ENCODE peak calls at places on chromosome 19, in ten cellular contexts. One of them, this sample, is unnamed.

GRCh38 chr19:55355213-55355821 is 798 bp upstream of the COX6B2 start:
- DNase-seq in dermis blood vessel endothelial cell: no peak
- DNase-seq in posterior cingulate gyrus: no peak
- DNase-seq in CD14-positive monocyte: no peak
- DNase-seq in midbrain: no peak
- DNase-seq in CD8-positive, alpha-beta T cell: no peak
- DNase-seq in OCI-M1: no peak
- DNase-seq in HCEC 1CT: no peak
- DNase-seq in Right ventricle myocardium superior: no peak
- DNase-seq in COR-L47: peak
- DNase-seq in this sample: no peak

GRCh38 chr19:46116121-46116520 is 8.4 kb downstream of the IGFL3 start:
- DNase-seq in OCI-M1: no peak
- DNase-seq in CD14-positive monocyte: no peak
- DNase-seq in midbrain: no peak
- DNase-seq in COR-L47: no peak
- DNase-seq in posterior cingulate gyrus: no peak
- DNase-seq in CD8-positive, alpha-beta T cell: no peak
- DNase-seq in dermis blood vessel endothelial cell: no peak
- DNase-seq in HCEC 1CT: no peak
- DNase-seq in Right ventricle myocardium superior: no peak
- DNase-seq in this sample: no peak

GRCh38 chr19:19561946-19562664 is 24.0 kb downstream of the CILP2 start:
- DNase-seq in Right ventricle myocardium superior: no peak
- DNase-seq in CD14-positive monocyte: no peak
- DNase-seq in HCEC 1CT: no peak
- DNase-seq in CD8-positive, alpha-beta T cell: no peak
- DNase-seq in OCI-M1: no peak
- DNase-seq in posterior cingulate gyrus: peak
- DNase-seq in COR-L47: no peak
- DNase-seq in midbrain: no peak
- DNase-seq in dermis blood vessel endothelial cell: no peak
- DNase-seq in this sample: no peak

GRCh38 chr19:43781630-43782310 is 997 bp upstream of the KCNN4 start:
- DNase-seq in CD8-positive, alpha-beta T cell: no peak
- DNase-seq in posterior cingulate gyrus: no peak
- DNase-seq in OCI-M1: no peak
- DNase-seq in COR-L47: no peak
- DNase-seq in midbrain: no peak
- DNase-seq in HCEC 1CT: no peak
- DNase-seq in Right ventricle myocardium superior: no peak
- DNase-seq in CD14-positive monocyte: no peak
- DNase-seq in dermis blood vessel endothelial cell: no peak
- DNase-seq in this sample: no peak

GRCh38 chr19:51798958-51799310 is 4.0 kb downstream of the FPR3 start:
- DNase-seq in OCI-M1: no peak
- DNase-seq in midbrain: no peak
- DNase-seq in HCEC 1CT: no peak
- DNase-seq in CD8-positive, alpha-beta T cell: no peak
- DNase-seq in posterior cingulate gyrus: peak
- DNase-seq in COR-L47: no peak
- DNase-seq in Right ventricle myocardium superior: peak
- DNase-seq in dermis blood vessel endothelial cell: no peak
- DNase-seq in CD14-positive monocyte: peak
- DNase-seq in this sample: no peak

GRCh38 chr19:43984687-43985000 is 656 bp downstream of the ZNF155 start:
- DNase-seq in dermis blood vessel endothelial cell: no peak
- DNase-seq in COR-L47: no peak
- DNase-seq in posterior cingulate gyrus: no peak
- DNase-seq in Right ventricle myocardium superior: peak
- DNase-seq in midbrain: no peak
- DNase-seq in CD8-positive, alpha-beta T cell: no peak
- DNase-seq in HCEC 1CT: no peak
- DNase-seq in OCI-M1: no peak
- DNase-seq in CD14-positive monocyte: no peak
- DNase-seq in this sample: no peak

GRCh38 chr19:55753401-55753800 is 5.5 kb upstream of the RFPL4A start:
- DNase-seq in OCI-M1: no peak
- DNase-seq in Right ventricle myocardium superior: no peak
- DNase-seq in midbrain: no peak
- DNase-seq in posterior cingulate gyrus: no peak
- DNase-seq in CD14-positive monocyte: no peak
- DNase-seq in CD8-positive, alpha-beta T cell: no peak
- DNase-seq in COR-L47: no peak
- DNase-seq in dermis blood vessel endothelial cell: no peak
- DNase-seq in HCEC 1CT: no peak
- DNase-seq in this sample: no peak

GRCh38 chr19:5170329-5170745 is 170.3 kb downstream of the PTPRS start:
- DNase-seq in CD8-positive, alpha-beta T cell: peak
- DNase-seq in CD14-positive monocyte: no peak
- DNase-seq in midbrain: no peak
- DNase-seq in HCEC 1CT: no peak
- DNase-seq in OCI-M1: peak
- DNase-seq in Right ventricle myocardium superior: no peak
- DNase-seq in posterior cingulate gyrus: peak
- DNase-seq in COR-L47: no peak
- DNase-seq in dermis blood vessel endothelial cell: peak
- DNase-seq in this sample: peak

GRCh38 chr19:18446811-18447359 is 9.0 kb upstream of the ISYNA1 start:
- DNase-seq in HCEC 1CT: no peak
- DNase-seq in dermis blood vessel endothelial cell: no peak
- DNase-seq in midbrain: no peak
- DNase-seq in CD8-positive, alpha-beta T cell: no peak
- DNase-seq in COR-L47: no peak
- DNase-seq in posterior cingulate gyrus: no peak
- DNase-seq in CD14-positive monocyte: no peak
- DNase-seq in Right ventricle myocardium superior: no peak
- DNase-seq in OCI-M1: no peak
- DNase-seq in this sample: no peak

GRCh38 chr19:30857388-30857787 is 485.2 kb downstream of the ZNF536 start:
- DNase-seq in midbrain: no peak
- DNase-seq in CD14-positive monocyte: no peak
- DNase-seq in dermis blood vessel endothelial cell: no peak
- DNase-seq in posterior cingulate gyrus: no peak
- DNase-seq in OCI-M1: no peak
- DNase-seq in Right ventricle myocardium superior: no peak
- DNase-seq in COR-L47: no peak
- DNase-seq in CD8-positive, alpha-beta T cell: no peak
- DNase-seq in HCEC 1CT: no peak
- DNase-seq in this sample: no peak

GRCh38 chr19:5988520-5989387 is 10.8 kb upstream of the RANBP3 start:
- DNase-seq in OCI-M1: peak
- DNase-seq in COR-L47: no peak
- DNase-seq in Right ventricle myocardium superior: no peak
- DNase-seq in CD14-positive monocyte: no peak
- DNase-seq in CD8-positive, alpha-beta T cell: no peak
- DNase-seq in dermis blood vessel endothelial cell: no peak
- DNase-seq in midbrain: no peak
- DNase-seq in HCEC 1CT: no peak
- DNase-seq in posterior cingulate gyrus: no peak
- DNase-seq in this sample: no peak

GRCh38 chr19:10408511-10409291 is 5.4 kb upstream of the CDC37 start:
- DNase-seq in dermis blood vessel endothelial cell: no peak
- DNase-seq in OCI-M1: no peak
- DNase-seq in CD8-positive, alpha-beta T cell: peak
- DNase-seq in Right ventricle myocardium superior: peak
- DNase-seq in COR-L47: no peak
- DNase-seq in midbrain: peak
- DNase-seq in posterior cingulate gyrus: peak
- DNase-seq in HCEC 1CT: no peak
- DNase-seq in CD14-positive monocyte: peak
- DNase-seq in this sample: no peak

GRCh38 chr19:10670187-10670586 is 16.0 kb downstream of the ILF3 start:
- DNase-seq in HCEC 1CT: peak
- DNase-seq in dermis blood vessel endothelial cell: no peak
- DNase-seq in midbrain: no peak
- DNase-seq in posterior cingulate gyrus: no peak
- DNase-seq in CD8-positive, alpha-beta T cell: no peak
- DNase-seq in OCI-M1: no peak
- DNase-seq in CD14-positive monocyte: no peak
- DNase-seq in COR-L47: no peak
- DNase-seq in Right ventricle myocardium superior: no peak
- DNase-seq in this sample: no peak

GRCh38 chr19:3710265-3710812 is 2.2 kb downstream of the TJP3 start:
- DNase-seq in CD8-positive, alpha-beta T cell: no peak
- DNase-seq in Right ventricle myocardium superior: peak
- DNase-seq in HCEC 1CT: no peak
- DNase-seq in dermis blood vessel endothelial cell: no peak
- DNase-seq in midbrain: no peak
- DNase-seq in CD14-positive monocyte: peak
- DNase-seq in COR-L47: no peak
- DNase-seq in posterior cingulate gyrus: peak
- DNase-seq in OCI-M1: peak
- DNase-seq in this sample: no peak

GRCh38 chr19:23255700-23256099 is 5.5 kb upstream of the ZNF724 start:
- DNase-seq in midbrain: no peak
- DNase-seq in COR-L47: no peak
- DNase-seq in OCI-M1: no peak
- DNase-seq in CD8-positive, alpha-beta T cell: no peak
- DNase-seq in Right ventricle myocardium superior: no peak
- DNase-seq in CD14-positive monocyte: no peak
- DNase-seq in HCEC 1CT: no peak
- DNase-seq in dermis blood vessel endothelial cell: no peak
- DNase-seq in posterior cingulate gyrus: no peak
- DNase-seq in this sample: no peak

GRCh38 chr19:17488593-17489391 is 18.5 kb downstream of the SLC27A1 start:
- DNase-seq in posterior cingulate gyrus: no peak
- DNase-seq in midbrain: no peak
- DNase-seq in COR-L47: peak
- DNase-seq in CD8-positive, alpha-beta T cell: peak
- DNase-seq in HCEC 1CT: no peak
- DNase-seq in CD14-positive monocyte: peak
- DNase-seq in dermis blood vessel endothelial cell: peak
- DNase-seq in Right ventricle myocardium superior: peak
- DNase-seq in OCI-M1: peak
- DNase-seq in this sample: peak

GRCh38 chr19:51531349-51532315 is at the start of gene SIGLEC6:
- DNase-seq in OCI-M1: peak
- DNase-seq in posterior cingulate gyrus: peak
- DNase-seq in Right ventricle myocardium superior: peak
- DNase-seq in CD14-positive monocyte: peak
- DNase-seq in midbrain: peak
- DNase-seq in CD8-positive, alpha-beta T cell: no peak
- DNase-seq in dermis blood vessel endothelial cell: no peak
- DNase-seq in COR-L47: no peak
- DNase-seq in HCEC 1CT: no peak
- DNase-seq in this sample: no peak

GRCh38 chr19:47272448-47273312 is 2.0 kb upstream of the INAFM1 start:
- DNase-seq in posterior cingulate gyrus: no peak
- DNase-seq in CD14-positive monocyte: no peak
- DNase-seq in HCEC 1CT: peak
- DNase-seq in OCI-M1: peak
- DNase-seq in midbrain: peak
- DNase-seq in dermis blood vessel endothelial cell: no peak
- DNase-seq in CD8-positive, alpha-beta T cell: no peak
- DNase-seq in COR-L47: no peak
- DNase-seq in Right ventricle myocardium superior: peak
- DNase-seq in this sample: no peak

GRCh38 chr19:49210108-49210900 is 52.7 kb downstream of the TRPM4 start:
- DNase-seq in HCEC 1CT: no peak
- DNase-seq in CD14-positive monocyte: peak
- DNase-seq in midbrain: no peak
- DNase-seq in OCI-M1: no peak
- DNase-seq in COR-L47: no peak
- DNase-seq in posterior cingulate gyrus: peak
- DNase-seq in Right ventricle myocardium superior: peak
- DNase-seq in dermis blood vessel endothelial cell: no peak
- DNase-seq in CD8-positive, alpha-beta T cell: peak
- DNase-seq in this sample: no peak

GRCh38 chr19:18895038-18895827 is 725 bp downstream of the CERS1 start:
- DNase-seq in COR-L47: peak
- DNase-seq in Right ventricle myocardium superior: peak
- DNase-seq in CD14-positive monocyte: no peak
- DNase-seq in CD8-positive, alpha-beta T cell: no peak
- DNase-seq in midbrain: peak
- DNase-seq in dermis blood vessel endothelial cell: peak
- DNase-seq in posterior cingulate gyrus: peak
- DNase-seq in OCI-M1: peak
- DNase-seq in HCEC 1CT: peak
- DNase-seq in this sample: peak